ENCODE peak calls at places on chromosomes 11 and 22, in four cellular contexts. One of them, this sample, is unnamed.

GRCh38 chr22:27378343-27378800 is 423.2 kb downstream of the MN1 start:
- DNase-seq in kidney epithelial cell: no peak
- DNase-seq in MCF 10A: no peak
- DNase-seq in RWPE1: no peak
- DNase-seq in this sample: no peak

GRCh38 chr11:128187829-128188228 is 399.5 kb downstream of the ETS1 start:
- DNase-seq in kidney epithelial cell: no peak
- DNase-seq in MCF 10A: no peak
- DNase-seq in RWPE1: no peak
- DNase-seq in this sample: no peak

GRCh38 chr22:38097058-38097457 is 13.1 kb upstream of the SLC16A8 start:
- DNase-seq in RWPE1: no peak
- DNase-seq in kidney epithelial cell: no peak
- DNase-seq in MCF 10A: no peak
- DNase-seq in this sample: no peak

GRCh38 chr11:102172127-102172848 is 62.0 kb downstream of the YAP1 start:
- DNase-seq in RWPE1: no peak
- DNase-seq in MCF 10A: peak; percentile 69
- DNase-seq in kidney epithelial cell: no peak
- DNase-seq in this sample: no peak

GRCh38 chr22:46352691-46353386 is 17.3 kb downstream of the TRMU start:
- DNase-seq in RWPE1: peak; percentile 72
- DNase-seq in kidney epithelial cell: no peak
- DNase-seq in MCF 10A: peak; percentile 78
- DNase-seq in this sample: no peak

GRCh38 chr11:121634889-121635288 is 182.1 kb upstream of the SORL1-AS1 start:
- DNase-seq in MCF 10A: peak; percentile 82
- DNase-seq in kidney epithelial cell: no peak
- DNase-seq in RWPE1: peak; percentile 62
- DNase-seq in this sample: peak; percentile 78

GRCh38 chr11:72712168-72712721 is 38.0 kb upstream of the PDE2A start:
- DNase-seq in MCF 10A: no peak
- DNase-seq in kidney epithelial cell: no peak
- DNase-seq in RWPE1: no peak
- DNase-seq in this sample: no peak

GRCh38 chr22:44291265-44292006 is 21.3 kb downstream of the SHISAL1 start:
- DNase-seq in kidney epithelial cell: no peak
- DNase-seq in MCF 10A: no peak
- DNase-seq in RWPE1: no peak
- DNase-seq in this sample: no peak

GRCh38 chr11:1751999-1752906 is 1.9 kb upstream of the IFITM10 start:
- DNase-seq in MCF 10A: no peak
- DNase-seq in kidney epithelial cell: no peak
- DNase-seq in RWPE1: no peak
- DNase-seq in this sample: no peak

GRCh38 chr22:24423519-24424000 is 3.8 kb upstream of the ADORA2A start:
- DNase-seq in MCF 10A: peak; percentile 30
- DNase-seq in RWPE1: peak; percentile 43
- DNase-seq in kidney epithelial cell: no peak
- DNase-seq in this sample: no peak

DNA sequence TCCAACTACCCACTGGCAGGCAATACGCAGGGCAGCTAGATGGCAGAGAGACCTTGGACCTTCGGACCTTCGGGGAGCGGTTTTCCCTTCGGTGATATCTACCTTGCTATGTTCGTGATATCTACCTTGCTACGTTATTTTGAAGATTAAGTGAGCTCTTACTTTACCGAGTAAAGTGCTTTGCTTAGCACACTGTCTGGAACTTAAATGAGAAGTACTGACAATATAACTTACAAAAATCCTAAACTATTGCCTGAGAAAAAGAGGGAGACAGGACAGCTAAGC is 1.0 kb upstream of the PRDM10 start:
- DNase-seq in MCF 10A: no peak
- DNase-seq in kidney epithelial cell: no peak
- DNase-seq in RWPE1: no peak
- DNase-seq in this sample: no peak
- TF ChIP-seq CTCF in MCF 10A: no peak
- TF ChIP-seq CTCF in kidney epithelial cell: no peak
- TF ChIP-seq CTCF in RWPE1: no peak
- TF ChIP-seq CTCF in this sample: no peak

DNA sequence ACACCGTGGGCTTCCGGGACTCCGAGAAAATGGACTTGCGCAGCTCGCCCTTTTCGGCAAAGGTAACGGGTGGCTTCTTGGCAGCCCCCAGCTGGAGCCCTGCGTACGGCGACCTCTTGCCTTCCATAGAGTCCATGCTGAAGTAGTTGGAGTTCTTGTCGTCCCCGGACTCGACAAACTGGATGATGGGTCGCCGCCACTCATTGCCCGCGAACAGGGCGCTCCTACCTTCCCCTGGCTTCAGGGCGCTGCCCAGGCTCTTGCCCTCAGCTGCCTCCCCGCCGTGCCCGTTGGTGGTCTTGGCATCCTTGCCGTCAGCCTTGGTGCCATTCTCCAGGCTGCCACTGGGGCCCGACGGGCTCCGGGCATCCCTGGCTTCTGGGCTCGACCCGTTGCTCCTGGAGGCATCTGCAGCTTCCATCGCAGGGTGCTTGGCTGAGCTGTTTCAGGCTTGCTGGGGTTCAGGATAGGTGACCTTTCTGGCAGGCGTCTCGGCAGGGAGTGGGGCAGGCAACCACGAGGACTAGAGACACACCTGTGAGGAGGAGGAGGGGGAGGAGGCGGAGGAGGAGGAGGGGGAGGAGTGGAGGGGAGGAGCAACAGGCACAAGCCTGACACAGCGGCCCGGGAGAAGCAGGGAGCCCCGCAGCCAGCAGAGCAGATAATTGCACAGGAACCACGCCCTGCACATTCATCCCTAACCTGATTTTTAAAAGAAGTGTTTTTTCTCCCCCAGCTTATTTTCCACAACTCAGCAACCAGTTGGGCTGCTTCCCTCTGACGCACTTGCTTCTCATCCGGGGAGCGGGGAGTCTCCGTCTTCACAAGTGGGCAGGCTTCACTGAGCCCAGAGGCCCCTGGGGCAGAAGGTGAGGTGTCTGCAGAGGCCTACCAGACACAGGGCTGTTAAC is at the start of gene TRIM29:
- DNase-seq in RWPE1: peak; percentile 87
- DNase-seq in MCF 10A: peak; percentile 73
- DNase-seq in kidney epithelial cell: no peak
- DNase-seq in this sample: no peak
- TF ChIP-seq CTCF in RWPE1: peak; percentile 49
- TF ChIP-seq CTCF in MCF 10A: peak; percentile 66
- TF ChIP-seq CTCF in kidney epithelial cell: no peak
- TF ChIP-seq CTCF in this sample: no peak

DNA sequence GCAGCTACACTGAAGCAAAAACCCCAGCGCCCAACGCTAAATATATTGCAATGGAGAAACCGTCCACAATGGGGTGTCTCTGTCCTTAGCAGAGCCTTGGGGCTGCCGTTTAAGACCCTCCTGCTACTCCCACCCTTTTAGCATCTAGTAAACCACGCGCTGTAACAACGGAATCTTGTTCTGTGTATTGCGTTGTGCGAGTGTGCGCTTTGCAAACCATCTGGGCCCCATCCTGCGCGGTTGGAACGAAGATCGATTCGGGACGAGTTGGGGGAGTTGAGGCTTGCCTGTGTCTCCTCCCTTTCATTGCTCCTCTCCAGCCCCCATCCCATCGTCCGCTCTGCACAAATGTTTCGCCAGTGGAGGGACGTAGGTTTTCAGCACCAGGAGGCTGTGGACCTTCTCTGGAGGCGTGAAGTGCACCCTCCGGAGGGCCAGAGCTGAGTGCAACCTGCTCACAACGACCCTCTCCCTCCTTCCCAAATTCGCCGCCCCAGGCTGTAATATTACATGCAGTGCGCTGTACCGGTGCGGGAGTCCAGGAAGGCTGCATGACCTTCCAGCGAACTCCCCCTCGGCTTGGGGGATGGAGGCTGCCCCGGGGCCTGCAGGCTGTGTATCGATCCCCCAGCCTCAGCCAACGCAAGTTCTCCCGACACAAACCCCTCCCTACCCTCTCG is 1.6 kb upstream of the KMT2A start:
- DNase-seq in MCF 10A: no peak
- DNase-seq in kidney epithelial cell: no peak
- DNase-seq in RWPE1: peak; percentile 20
- DNase-seq in this sample: no peak
- TF ChIP-seq CTCF in MCF 10A: no peak
- TF ChIP-seq CTCF in kidney epithelial cell: no peak
- TF ChIP-seq CTCF in RWPE1: no peak
- TF ChIP-seq CTCF in this sample: no peak

DNA sequence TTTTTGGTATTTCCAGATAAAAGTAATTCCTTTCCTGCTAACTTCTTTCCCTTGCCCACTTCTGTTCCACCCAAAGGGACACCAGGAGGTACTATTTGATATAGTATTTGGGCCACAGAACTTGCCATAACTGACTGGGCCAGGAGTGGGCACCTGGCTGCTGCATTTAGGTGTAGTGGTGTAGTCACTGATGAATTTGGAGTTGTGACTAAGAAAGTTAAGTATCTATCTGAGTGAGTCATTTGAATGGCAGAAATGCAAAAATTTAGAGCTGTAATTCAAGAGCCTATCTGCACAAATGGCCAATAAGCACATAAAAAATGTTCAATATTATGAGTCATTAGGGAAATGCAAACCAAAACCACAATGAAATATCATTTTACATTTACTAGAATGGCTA is 14.8 kb downstream of the GLYATL2 start:
- DNase-seq in MCF 10A: peak; percentile 44
- DNase-seq in kidney epithelial cell: no peak
- DNase-seq in RWPE1: peak; percentile 58
- DNase-seq in this sample: peak; percentile 41
- TF ChIP-seq CTCF in MCF 10A: no peak
- TF ChIP-seq CTCF in kidney epithelial cell: no peak
- TF ChIP-seq CTCF in RWPE1: no peak
- TF ChIP-seq CTCF in this sample: no peak

GRCh38 chr11:18634140-18635032 is at the start of gene SPTY2D1:
- DNase-seq in MCF 10A: peak; percentile 99
- DNase-seq in kidney epithelial cell: peak; percentile 95
- DNase-seq in RWPE1: peak; percentile 96
- DNase-seq in this sample: peak; percentile 96
- TF ChIP-seq CTCF in MCF 10A: no peak
- TF ChIP-seq CTCF in kidney epithelial cell: no peak
- TF ChIP-seq CTCF in RWPE1: no peak
- TF ChIP-seq CTCF in this sample: no peak

DNA sequence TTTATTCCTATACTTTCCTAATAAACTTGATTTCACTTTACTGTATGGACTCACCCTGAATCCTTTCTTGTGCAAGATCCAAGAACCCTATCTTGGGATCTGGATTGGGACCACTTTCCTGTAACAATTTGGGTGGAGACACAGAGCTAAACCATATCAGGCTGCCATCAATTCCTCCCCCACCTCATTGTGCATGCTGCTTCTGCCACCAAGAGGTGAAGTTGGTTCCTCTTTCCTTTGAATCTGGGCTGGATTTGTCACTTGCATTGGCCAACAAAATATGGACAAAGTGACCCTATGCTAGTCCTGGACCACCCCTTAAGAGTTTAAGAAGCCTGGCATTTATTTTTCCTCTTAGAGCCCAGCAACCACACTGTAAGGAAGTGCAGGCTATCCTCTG is 39.4 kb upstream of the CEP295 start:
- DNase-seq in RWPE1: no peak
- DNase-seq in kidney epithelial cell: no peak
- DNase-seq in MCF 10A: peak; percentile 19
- DNase-seq in this sample: no peak
- TF ChIP-seq CTCF in RWPE1: no peak
- TF ChIP-seq CTCF in kidney epithelial cell: no peak
- TF ChIP-seq CTCF in MCF 10A: no peak
- TF ChIP-seq CTCF in this sample: peak; percentile 26

GRCh38 chr11:61544466-61544865 is 35.9 kb downstream of the LRRC10B start:
- DNase-seq in RWPE1: no peak
- DNase-seq in MCF 10A: no peak
- DNase-seq in kidney epithelial cell: no peak
- DNase-seq in this sample: no peak

GRCh38 chr11:61545921-61546320 is 35.0 kb downstream of the SYT7 start:
- DNase-seq in RWPE1: no peak
- DNase-seq in MCF 10A: no peak
- DNase-seq in kidney epithelial cell: no peak
- DNase-seq in this sample: no peak

GRCh38 chr11:61543606-61544306 is 35.2 kb downstream of the LRRC10B start:
- DNase-seq in MCF 10A: peak; percentile 62
- DNase-seq in kidney epithelial cell: no peak
- DNase-seq in RWPE1: peak; percentile 29
- DNase-seq in this sample: peak; percentile 13

GRCh38 chr11:61546663-61547062 is 34.2 kb downstream of the SYT7 start:
- DNase-seq in RWPE1: no peak
- DNase-seq in MCF 10A: no peak
- DNase-seq in kidney epithelial cell: no peak
- DNase-seq in this sample: no peak

DNA sequence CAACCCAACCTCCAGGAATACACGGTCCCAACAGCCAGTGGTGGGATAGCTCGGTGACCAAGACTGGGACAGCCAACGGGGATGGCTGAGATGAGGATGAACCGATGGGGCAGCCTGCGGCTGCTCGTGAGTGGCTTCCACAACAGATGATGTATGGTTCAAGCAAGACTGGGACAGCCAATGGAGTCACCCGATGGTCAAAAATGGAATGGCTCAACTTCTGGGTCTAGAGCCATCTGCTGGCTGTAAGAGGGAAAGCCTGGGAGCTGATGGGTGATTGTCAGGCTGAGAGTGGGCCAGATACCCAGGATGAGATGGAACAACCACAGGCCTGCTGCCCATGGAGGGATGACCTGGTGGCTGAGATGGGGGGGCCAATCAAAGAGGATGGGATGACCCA is 35.5 kb downstream of the SYT7 start:
- DNase-seq in RWPE1: no peak
- DNase-seq in kidney epithelial cell: no peak
- DNase-seq in MCF 10A: no peak
- DNase-seq in this sample: no peak
- TF ChIP-seq CTCF in RWPE1: no peak
- TF ChIP-seq CTCF in kidney epithelial cell: peak; percentile 35
- TF ChIP-seq CTCF in MCF 10A: peak; percentile 31
- TF ChIP-seq CTCF in this sample: peak; percentile 42

DNA sequence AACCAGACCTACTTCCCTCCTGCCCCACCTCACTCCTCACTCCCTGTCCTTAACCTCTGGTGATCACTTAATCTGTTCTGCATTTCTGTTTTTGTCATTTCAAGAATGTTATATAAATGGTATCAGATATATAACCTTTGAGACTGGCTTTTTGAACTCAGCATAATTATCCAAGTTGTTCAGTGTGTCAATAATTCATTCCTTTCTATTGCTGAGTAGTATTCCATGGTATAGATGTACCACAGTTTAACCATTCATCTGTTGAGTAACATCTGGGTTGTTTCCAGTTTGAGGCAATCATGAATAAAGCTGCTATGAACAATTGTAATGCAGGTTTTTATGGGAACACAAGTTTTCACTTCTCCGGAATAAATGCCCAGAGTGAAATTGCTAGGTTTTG is 34.6 kb upstream of the B3GNT6 start:
- DNase-seq in kidney epithelial cell: no peak
- DNase-seq in RWPE1: no peak
- DNase-seq in MCF 10A: no peak
- DNase-seq in this sample: no peak
- TF ChIP-seq CTCF in kidney epithelial cell: no peak
- TF ChIP-seq CTCF in RWPE1: no peak
- TF ChIP-seq CTCF in MCF 10A: no peak
- TF ChIP-seq CTCF in this sample: no peak

GRCh38 chr11:62898027-62898426 is 17.3 kb downstream of the SLC3A2 start:
- DNase-seq in RWPE1: no peak
- DNase-seq in kidney epithelial cell: no peak
- DNase-seq in MCF 10A: no peak
- DNase-seq in this sample: no peak
- TF ChIP-seq CTCF in RWPE1: no peak
- TF ChIP-seq CTCF in kidney epithelial cell: no peak
- TF ChIP-seq CTCF in MCF 10A: no peak
- TF ChIP-seq CTCF in this sample: no peak

This sample was measured in AG09309.